ENCODE peak calls at places on chromosome 4, in seven cellular contexts. U is left lung, J is PC-3, I is fibroblast of lung, M is psoas muscle, N is esophagus muscularis mucosa, F is kidney. K is an unnamed sample. For H3K4me1, the result is how much of the 10 kb centered on the place peaks cover.

GRCh38 chr4:88277711-88278025 is 6.7 kb downstream of the PPM1K start:
- DNase-seq in F (no peak), N (no peak), M (no peak), I (no peak), J (no peak), U (no peak), K (no peak)

GRCh38 chr4:109499513-109499912 is 60.5 kb upstream of the MCUB start:
- DNase-seq in I (no peak), F (no peak), J (no peak), M (no peak), N (no peak), U (no peak), K (no peak)

GRCh38 chr4:145505945-145506344 is 24.3 kb downstream of the SMAD1 start:
- DNase-seq in U (no peak), M (no peak), J (no peak), N (no peak), I (no peak), F (no peak), K (no peak)

GRCh38 chr4:25527044-25527443 is 128.6 kb upstream of the SLC34A2 start:
- DNase-seq in I (no peak), N (no peak), U (no peak), F (no peak), J (no peak), M (no peak), K (no peak)

GRCh38 chr4:153919667-153920066 is 130.8 kb upstream of the SFRP2 start:
- DNase-seq in M (no peak), F (no peak), U (no peak), J (no peak), N (no peak), I (peak), K (no peak)

GRCh38 chr4:77500801-77501200 is 104.8 kb upstream of the CXCL13 start:
- DNase-seq in M (no peak), J (peak), N (no peak), I (no peak), F (no peak), U (no peak), K (no peak)

GRCh38 chr4:26613242-26613641 is 29.4 kb downstream of the TBC1D19 start:
- DNase-seq in I (peak), U (no peak), M (no peak), J (no peak), N (no peak), F (no peak), K (no peak)

GRCh38 chr4:77126844-77127614 is 30.0 kb upstream of the CCNG2 start:
- DNase-seq in N (no peak), F (no peak), M (no peak), I (no peak), J (no peak), U (no peak), K (no peak)

DNA sequence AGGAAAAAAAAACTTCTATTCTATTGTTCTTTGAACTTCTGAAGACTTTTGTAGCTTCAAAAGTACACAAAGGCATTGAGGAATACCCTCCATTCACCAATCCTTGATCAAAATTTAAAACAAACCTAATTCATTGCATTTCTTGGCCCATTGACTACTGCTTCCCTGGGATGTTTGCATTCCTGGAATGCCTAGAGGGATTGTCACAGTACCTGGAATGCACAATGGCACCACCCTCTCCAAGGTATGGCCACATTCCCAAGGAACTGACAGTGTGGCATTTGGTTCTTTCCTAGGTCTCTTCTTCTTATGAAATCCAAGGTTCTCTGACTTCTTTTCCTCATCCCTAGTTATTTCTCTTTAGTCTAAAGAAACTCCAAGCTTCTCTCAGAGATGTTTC is 600.7 kb downstream of the CCSER1 start:
- DNase-seq in M (no peak), J (peak), N (no peak), U (no peak), I (no peak), F (no peak), K (peak)
- TF ChIP-seq CTCF in M (no peak), J (no peak), N (no peak), U (no peak), I (no peak), F (no peak), K (no peak)

GRCh38 chr4:38078590-38079381 is 118.6 kb downstream of the PTTG2 start:
- DNase-seq in M (no peak), I (peak), J (peak), F (no peak), U (no peak), N (no peak), K (peak)
- H3K27ac ChIP-seq in M (peak), I (peak), J (peak), F (no peak), U (peak), N (peak), K (peak)

GRCh38 chr4:113394730-113395530 is 345.5 kb downstream of the ANK2 start:
- DNase-seq in I (peak), F (no peak), J (peak), N (no peak), M (no peak), U (no peak), K (peak)
- H3K4me1 ChIP-seq in I (under half), F (under half), J (under half), N (under half), M (under half), U (under half), K (under half)

GRCh38 chr4:15929555-15929954 is 9.0 kb downstream of the FGFBP1 start:
- DNase-seq in M (no peak), I (no peak), J (no peak), F (no peak), U (no peak), N (no peak), K (no peak)
- TF ChIP-seq CTCF in M (no peak), I (no peak), J (no peak), F (no peak), U (no peak), N (no peak), K (no peak)

GRCh38 chr4:2923678-2924173 is 39.5 kb downstream of the NOP14 start:
- DNase-seq in F (peak), N (no peak), U (no peak), I (no peak), M (no peak), J (no peak), K (no peak)
- H3K27ac ChIP-seq in F (no peak), N (no peak), U (no peak), I (no peak), M (no peak), J (no peak), K (peak)

DNA sequence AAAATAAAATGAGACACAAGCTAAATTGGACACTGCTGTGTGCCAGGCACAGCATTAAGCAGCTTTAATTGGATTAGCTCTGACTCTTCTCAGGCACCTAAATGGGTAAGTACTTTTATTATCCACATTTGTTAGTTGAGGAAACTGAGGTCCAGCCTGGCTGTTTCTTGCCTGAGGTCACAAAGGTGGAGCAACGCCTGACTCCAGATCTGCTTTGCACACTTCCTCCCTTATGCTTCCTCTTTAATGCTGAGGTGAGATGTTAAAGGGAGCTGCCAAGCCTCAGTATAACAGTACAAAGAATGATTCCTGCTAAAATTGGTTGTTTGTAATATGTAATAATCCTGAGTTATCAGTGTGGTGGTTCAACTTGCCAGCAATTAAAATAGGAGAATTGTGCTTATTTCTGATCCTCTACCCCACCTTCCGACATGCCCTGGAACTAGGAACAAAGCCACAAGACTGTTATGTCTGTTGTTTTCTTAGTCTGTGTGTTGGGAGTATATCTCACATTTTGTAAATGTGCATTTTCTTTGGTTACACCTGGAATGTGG is 74.4 kb downstream of the AFF1 start:
- DNase-seq in F (no peak), J (no peak), I (no peak), U (no peak), N (no peak), M (no peak), K (no peak)
- H3K4me1 ChIP-seq in F (under half), J (under half), I (under half), U (under half), N (half or more), M (half or more), K (under half)

GRCh38 chr4:188372856-188373255 is 233.6 kb downstream of the TRIML1 start:
- DNase-seq in N (no peak), I (peak), F (no peak), M (no peak), J (peak), U (no peak), K (no peak)
- TF ChIP-seq CTCF in N (no peak), I (no peak), F (peak), M (peak), J (no peak), U (no peak), K (no peak)

GRCh38 chr4:151922306-151922705 is 161.5 kb upstream of the GATB start:
- DNase-seq in J (peak), U (no peak), M (no peak), I (no peak), N (peak), F (no peak), K (no peak)

GRCh38 chr4:151922811-151923210 is 162.0 kb upstream of the GATB start:
- DNase-seq in M (no peak), J (no peak), U (no peak), N (peak), I (no peak), F (no peak), K (no peak)

GRCh38 chr4:151921371-151921770 is 160.6 kb upstream of the GATB start:
- DNase-seq in J (peak), M (no peak), F (no peak), N (no peak), I (no peak), U (no peak), K (no peak)

GRCh38 chr4:151917145-151917775 is 156.5 kb upstream of the GATB start:
- DNase-seq in N (no peak), J (no peak), F (no peak), U (no peak), M (no peak), I (no peak), K (no peak)

GRCh38 chr4:151921811-151922210 is 161.0 kb upstream of the GATB start:
- DNase-seq in U (no peak), N (peak), J (peak), M (no peak), F (no peak), I (no peak), K (peak)
- H3K27ac ChIP-seq in U (no peak), N (no peak), J (peak), M (no peak), F (no peak), I (peak), K (peak)

GRCh38 chr4:38005637-38006036 is 45.4 kb downstream of the PTTG2 start:
- DNase-seq in M (no peak), N (no peak), U (no peak), J (no peak), I (no peak), F (no peak), K (no peak)

GRCh38 chr4:38007645-38008044 is 47.4 kb downstream of the PTTG2 start:
- DNase-seq in F (no peak), I (no peak), M (no peak), J (no peak), U (no peak), N (no peak), K (no peak)

GRCh38 chr4:38009949-38010348 is 49.8 kb downstream of the PTTG2 start:
- DNase-seq in J (no peak), F (no peak), N (no peak), I (no peak), U (no peak), M (no peak), K (no peak)

GRCh38 chr4:38009421-38009820 is 49.2 kb downstream of the PTTG2 start:
- DNase-seq in U (no peak), J (no peak), N (no peak), I (no peak), F (no peak), M (no peak), K (no peak)

DNA sequence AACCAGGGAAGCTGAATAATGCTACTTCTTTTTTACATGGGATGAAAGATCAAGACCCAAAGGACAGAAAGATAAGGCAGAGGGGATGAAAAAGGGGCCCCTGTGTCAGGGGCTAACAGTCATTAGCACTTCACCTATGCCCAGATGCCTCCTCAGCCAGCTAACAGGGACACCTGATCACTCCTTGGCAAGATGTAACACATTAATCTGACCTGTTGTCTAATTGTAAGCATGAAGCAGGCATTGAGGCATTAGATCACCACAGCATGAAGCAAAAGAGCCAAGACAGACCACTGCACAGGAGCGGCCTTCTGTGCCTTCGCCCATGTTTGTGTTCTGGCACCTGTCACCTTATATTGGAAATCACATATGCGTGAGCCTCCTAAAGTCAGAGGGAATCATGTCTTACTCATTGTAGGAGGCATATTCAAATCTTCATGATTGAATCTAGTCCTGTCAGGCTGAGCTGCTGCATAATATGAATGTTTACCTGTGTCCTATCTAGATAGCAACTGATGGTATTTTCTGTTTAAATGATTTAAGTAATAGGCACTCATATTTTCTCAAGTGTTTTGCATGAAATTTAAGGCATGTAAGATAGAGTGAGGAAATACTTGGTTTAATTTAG is 48.4 kb downstream of the PTTG2 start:
- DNase-seq in I (no peak), U (no peak), M (no peak), N (no peak), J (no peak), F (no peak), K (no peak)
- H3K4me1 ChIP-seq in I (under half), U (under half), M (under half), N (half or more), J (under half), F (under half), K (under half)

GRCh38 chr4:63583561-63583960 is 825.7 kb downstream of the TECRL start:
- DNase-seq in N (no peak), I (no peak), F (no peak), U (no peak), M (no peak), J (no peak), K (peak)

GRCh38 chr4:63580796-63581475 is 828.3 kb downstream of the TECRL start:
- DNase-seq in I (no peak), F (no peak), M (no peak), N (no peak), U (no peak), J (no peak), K (no peak)

GRCh38 chr4:63578383-63578782 is 830.9 kb downstream of the TECRL start:
- DNase-seq in U (no peak), N (no peak), F (no peak), I (no peak), M (no peak), J (peak), K (peak)

DNA sequence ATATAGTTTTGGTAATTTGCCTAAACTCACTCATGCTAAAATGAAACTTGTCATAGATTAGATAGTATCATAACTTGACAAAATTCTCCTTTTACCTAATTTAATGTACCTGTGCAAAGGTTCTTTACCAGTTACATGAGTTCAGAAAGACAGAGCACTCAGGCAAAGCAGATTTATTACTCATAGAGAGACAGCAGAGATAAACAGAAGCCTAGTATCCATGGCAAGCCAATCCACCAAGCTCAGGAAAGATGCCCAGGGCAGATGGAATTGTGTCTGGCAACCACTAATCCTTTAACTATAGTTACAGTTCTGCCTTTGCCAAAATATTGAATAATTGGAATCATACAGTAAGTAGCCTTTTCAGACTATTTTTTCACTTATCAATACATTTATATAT is 826.3 kb downstream of the TECRL start:
- DNase-seq in I (no peak), N (no peak), U (no peak), M (no peak), F (no peak), J (no peak), K (no peak)
- TF ChIP-seq CTCF in I (no peak), N (no peak), U (no peak), M (no peak), F (no peak), J (no peak), K (no peak)